ENCODE peak calls at places on chromosome 10, in five cellular contexts. H, J, C, A and Q are unnamed samples.

GRCh38 chr10:30151581-30152389 is 92.4 kb upstream of the JCAD start:
- DNase-seq in A (peak), C (peak), H (peak), J (no peak), Q (no peak)

GRCh38 chr10:34432589-34432988 is 382.5 kb downstream of the PARD3 start:
- DNase-seq in A (no peak), H (no peak), C (no peak), J (no peak), Q (no peak)

GRCh38 chr10:6297951-6298381 is 95.2 kb downstream of the PFKFB3 start:
- DNase-seq in J (no peak), A (peak), C (no peak), H (peak), Q (no peak)

GRCh38 chr10:98364432-98365102 is 50.4 kb downstream of the PYROXD2 start:
- DNase-seq in H (no peak), A (no peak), J (no peak), C (no peak), Q (no peak)

GRCh38 chr10:96618648-96619047 is 31.8 kb upstream of the TM9SF3 start:
- DNase-seq in J (no peak), A (peak), C (peak), H (no peak), Q (no peak)

GRCh38 chr10:32151876-32152275 is 95.7 kb upstream of the KIF5B start:
- DNase-seq in H (no peak), C (no peak), A (no peak), J (no peak), Q (no peak)

GRCh38 chr10:86851329-86852207 is 95.1 kb downstream of the BMPR1A start:
- DNase-seq in A (no peak), C (peak), H (no peak), J (no peak), Q (no peak)

GRCh38 chr10:34235164-34235832 is 579.8 kb downstream of the PARD3 start:
- DNase-seq in J (no peak), C (peak), H (no peak), A (no peak), Q (no peak)

GRCh38 chr10:50063100-50063499 is 4.7 kb upstream of the WASHC2A start:
- DNase-seq in C (no peak), A (no peak), J (no peak), H (no peak), Q (no peak)

GRCh38 chr10:80196950-80197315 is 8.4 kb downstream of the ANXA11 start:
- DNase-seq in A (no peak), J (no peak), H (no peak), C (no peak), Q (no peak)

GRCh38 chr10:33776419-33776818 is 442.0 kb upstream of the NRP1 start:
- DNase-seq in J (no peak), H (no peak), C (no peak), A (no peak), Q (no peak)

GRCh38 chr10:69278446-69278963 is at the start of gene HK1:
- DNase-seq in J (no peak), A (peak), C (no peak), H (no peak), Q (no peak)

GRCh38 chr10:116270691-116271592 is 2.1 kb downstream of the GFRA1 start:
- DNase-seq in H (no peak), C (no peak), J (no peak), A (no peak), Q (no peak)

GRCh38 chr10:61313460-61313859 is 139.7 kb downstream of the TMEM26 start:
- DNase-seq in H (peak), J (no peak), C (peak), A (no peak), Q (no peak)

GRCh38 chr10:70528726-70529362 is 50.3 kb downstream of the PALD1 start:
- DNase-seq in C (peak), J (no peak), H (peak), A (no peak), Q (no peak)

GRCh38 chr10:86960863-86961434 is 2.5 kb downstream of the SNCG start:
- DNase-seq in A (peak), H (no peak), C (no peak), J (no peak), Q (no peak)

GRCh38 chr10:61170594-61170993 is 226.6 kb upstream of the RHOBTB1 start:
- DNase-seq in H (no peak), C (no peak), J (no peak), A (no peak), Q (no peak)

GRCh38 chr10:23314835-23315239 is 29.8 kb downstream of the C10orf67 start:
- DNase-seq in C (peak), J (peak), A (no peak), H (peak), Q (peak)

GRCh38 chr10:11290156-11290890 is 272.7 kb downstream of the CELF2 start:
- DNase-seq in C (no peak), J (no peak), A (no peak), H (no peak), Q (no peak)

GRCh38 chr10:128686638-128687278 is 560.5 kb upstream of the MKI67 start:
- DNase-seq in J (no peak), C (no peak), H (no peak), A (no peak), Q (no peak)